ENCODE peak calls at places on chromosomes 3 and 15, in ten cellular contexts. J is H7; I is H9; P is neural progenitor cell; G is GM13976; Y is amniotic epithelial cell; S is effector CD4-positive, alpha-beta T cell; K is iris pigment epithelial cell; W is A172; L is H4. O is an unnamed sample.

GRCh38 chr3:25604107-25604805 is 60.5 kb downstream of the TOP2B start:
- DNase-seq in J (no peak), I (no peak), P (no peak), G (no peak), Y (peak), S (no peak), K (peak), W (peak), L (peak), O (peak)

GRCh38 chr3:61257148-61257547 is 5.9 kb upstream of the FHIT start:
- DNase-seq in J (no peak), I (no peak), P (no peak), G (no peak), Y (no peak), S (no peak), K (no peak), W (no peak), L (no peak), O (no peak)

GRCh38 chr3:28521663-28522062 is 173.0 kb upstream of the AZI2 start:
- DNase-seq in J (no peak), I (no peak), P (no peak), G (no peak), Y (no peak), S (no peak), K (no peak), W (no peak), L (no peak), O (no peak)

GRCh38 chr3:179750720-179751328 is 98.0 kb downstream of the USP13 start:
- DNase-seq in J (no peak), I (no peak), P (peak), G (no peak), Y (peak), S (no peak), K (peak), W (peak), L (peak), O (no peak)

GRCh38 chr3:12796171-12797123 is at the start of gene CAND2:
- DNase-seq in J (peak), I (peak), P (peak), G (peak), Y (peak), S (peak), K (peak), W (no peak), L (no peak), O (no peak)

GRCh38 chr3:12675115-12675810 is 11.3 kb upstream of the RAF1 start:
- DNase-seq in J (no peak), I (no peak), P (no peak), G (no peak), Y (no peak), S (no peak), K (no peak), W (no peak), L (no peak), O (no peak)

GRCh38 chr3:71511446-71511845 is 72.1 kb downstream of the FOXP1 start:
- DNase-seq in J (no peak), I (no peak), P (no peak), G (no peak), Y (no peak), S (no peak), K (no peak), W (no peak), L (no peak), O (no peak)

GRCh38 chr3:183159319-183159718 is 3.2 kb downstream of the LAMP3 start:
- DNase-seq in J (peak), I (no peak), P (no peak), G (no peak), Y (no peak), S (no peak), K (no peak), W (no peak), L (no peak), O (no peak)

GRCh38 chr3:4723921-4724698 is 231.0 kb downstream of the ITPR1 start:
- DNase-seq in J (no peak), I (no peak), P (no peak), G (no peak), Y (peak), S (no peak), K (no peak), W (no peak), L (no peak), O (no peak)

GRCh38 chr3:119588112-119588511 is 8.8 kb downstream of the ADPRH start:
- DNase-seq in J (no peak), I (no peak), P (no peak), G (no peak), Y (no peak), S (no peak), K (no peak), W (no peak), L (no peak), O (no peak)

GRCh38 chr3:138051946-138052802 is 42.2 kb downstream of the CLDN18 start:
- DNase-seq in J (no peak), I (peak), P (peak), G (peak), Y (peak), S (no peak), K (peak), W (peak), L (peak), O (no peak)

GRCh38 chr3:130085881-130086280 is 4.2 kb downstream of the ALG1L2 start:
- DNase-seq in J (no peak), I (no peak), P (no peak), G (no peak), Y (no peak), S (no peak), K (no peak), W (no peak), L (no peak), O (no peak)

GRCh38 chr15:52668133-52668532 is 11.1 kb downstream of the ATOSA start:
- DNase-seq in J (no peak), I (no peak), P (no peak), G (no peak), Y (peak), S (no peak), K (peak), W (no peak), L (no peak), O (no peak)

GRCh38 chr3:147389265-147390175 is 16.8 kb downstream of the ZIC4 start:
- DNase-seq in J (no peak), I (no peak), P (peak), G (no peak), Y (no peak), S (no peak), K (no peak), W (no peak), L (no peak), O (no peak)

GRCh38 chr3:44077267-44077666 is 164.4 kb upstream of the TOPAZ1 start:
- DNase-seq in J (peak), I (no peak), P (peak), G (no peak), Y (peak), S (no peak), K (peak), W (no peak), L (no peak), O (no peak)

GRCh38 chr3:65902304-65902793 is 136.4 kb downstream of the MAGI1 start:
- DNase-seq in J (peak), I (peak), P (peak), G (no peak), Y (no peak), S (no peak), K (no peak), W (no peak), L (no peak), O (no peak)

GRCh38 chr3:126946387-126946786 is 36.5 kb upstream of the PLXNA1 start:
- DNase-seq in J (no peak), I (no peak), P (no peak), G (no peak), Y (no peak), S (no peak), K (no peak), W (no peak), L (no peak), O (no peak)

GRCh38 chr3:108153451-108153981 is 62.7 kb upstream of the CD47 start:
- DNase-seq in J (peak), I (peak), P (peak), G (peak), Y (peak), S (peak), K (peak), W (peak), L (peak), O (no peak)

GRCh38 chr3:123338620-123339061 is 110.2 kb downstream of the ADCY5 start:
- DNase-seq in J (no peak), I (no peak), P (no peak), G (no peak), Y (no peak), S (no peak), K (no peak), W (no peak), L (no peak), O (no peak)

GRCh38 chr15:83092309-83092976 is 15.0 kb upstream of the TM6SF1 start:
- DNase-seq in J (no peak), I (no peak), P (no peak), G (peak), Y (peak), S (no peak), K (peak), W (no peak), L (no peak), O (no peak)

GRCh38 chr3:62127116-62127515 is 246.2 kb downstream of the FEZF2 start:
- DNase-seq in J (no peak), I (no peak), P (no peak), G (no peak), Y (no peak), S (no peak), K (no peak), W (no peak), L (no peak), O (no peak)

GRCh38 chr3:147702499-147702898 is 293.3 kb downstream of the ZIC1 start:
- DNase-seq in J (no peak), I (no peak), P (no peak), G (no peak), Y (no peak), S (no peak), K (no peak), W (no peak), L (no peak), O (no peak)

GRCh38 chr15:63093486-63094205 is 28.0 kb upstream of the LACTB start:
- DNase-seq in J (peak), I (peak), P (peak), G (peak), Y (peak), S (peak), K (peak), W (peak), L (peak), O (no peak)

GRCh38 chr3:179907784-179908482 is 128.8 kb downstream of the PEX5L start:
- DNase-seq in J (no peak), I (no peak), P (no peak), G (no peak), Y (no peak), S (no peak), K (no peak), W (no peak), L (no peak), O (no peak)

GRCh38 chr3:142904639-142905441 is 16.0 kb upstream of the PCOLCE2 start:
- DNase-seq in J (peak), I (peak), P (peak), G (peak), Y (peak), S (no peak), K (peak), W (peak), L (peak), O (no peak)

GRCh38 chr3:47054414-47054813 is 74.9 kb downstream of the NBEAL2 start:
- DNase-seq in J (no peak), I (no peak), P (no peak), G (peak), Y (no peak), S (no peak), K (no peak), W (no peak), L (no peak), O (no peak)

GRCh38 chr15:61228025-61228901 is 839 bp downstream of the RORA start:
- DNase-seq in J (peak), I (peak), P (peak), G (peak), Y (peak), S (no peak), K (peak), W (no peak), L (no peak), O (no peak)

GRCh38 chr15:44666208-44667038 is 3.0 kb upstream of the SPG11 start:
- DNase-seq in J (no peak), I (no peak), P (no peak), G (no peak), Y (no peak), S (no peak), K (no peak), W (no peak), L (no peak), O (no peak)

GRCh38 chr3:128084675-128085021 is 32.4 kb downstream of the SEC61A1 start:
- DNase-seq in J (no peak), I (no peak), P (no peak), G (no peak), Y (no peak), S (no peak), K (no peak), W (no peak), L (no peak), O (no peak)

GRCh38 chr3:32110233-32110760 is 3.9 kb downstream of the GPD1L start:
- DNase-seq in J (no peak), I (no peak), P (no peak), G (no peak), Y (peak), S (no peak), K (no peak), W (no peak), L (no peak), O (no peak)

GRCh38 chr15:61420546-61420945 is 191.4 kb upstream of the RORA start:
- DNase-seq in J (no peak), I (no peak), P (no peak), G (no peak), Y (no peak), S (no peak), K (no peak), W (no peak), L (no peak), O (no peak)

GRCh38 chr3:23324745-23325144 is 121.6 kb downstream of the UBE2E2 start:
- DNase-seq in J (no peak), I (no peak), P (no peak), G (no peak), Y (peak), S (no peak), K (peak), W (peak), L (peak), O (peak)

GRCh38 chr3:11059090-11059798 is 66.7 kb downstream of the SLC6A1 start:
- DNase-seq in J (peak), I (peak), P (peak), G (peak), Y (peak), S (no peak), K (peak), W (peak), L (peak), O (peak)

GRCh38 chr3:7793786-7794185 is 707.8 kb upstream of the LMCD1 start:
- DNase-seq in J (no peak), I (no peak), P (no peak), G (no peak), Y (no peak), S (no peak), K (no peak), W (no peak), L (no peak), O (no peak)

GRCh38 chr15:28984421-28985375 is 98.9 kb downstream of the APBA2 start:
- DNase-seq in J (no peak), I (no peak), P (peak), G (no peak), Y (peak), S (no peak), K (peak), W (peak), L (peak), O (no peak)

GRCh38 chr3:194323785-194324735 is 27.1 kb downstream of the CPN2 start:
- DNase-seq in J (no peak), I (peak), P (peak), G (peak), Y (peak), S (no peak), K (peak), W (peak), L (peak), O (no peak)

GRCh38 chr15:100250166-100250800 is 91.5 kb downstream of the ADAMTS17 start:
- DNase-seq in J (no peak), I (no peak), P (no peak), G (no peak), Y (no peak), S (no peak), K (no peak), W (no peak), L (no peak), O (no peak)

O was measured in AG09309.